ENCODE peak calls at places on chromosomes 5 and 9, in ten cellular contexts. F, Q, E, P, K, W, V, D, U and N are unnamed samples.

GRCh38 chr9:36031774-36032565 is 4.7 kb upstream of the RECK start:
- DNase-seq in F (no peak), Q (no peak), E (no peak), P (no peak), K (no peak), W (no peak), V (no peak), D (no peak), U (no peak), N (no peak)

GRCh38 chr9:111399772-111400563 is 69.9 kb upstream of the OR2K2 start:
- DNase-seq in F (no peak), Q (peak), E (peak), P (no peak), K (peak), W (no peak), V (no peak), D (no peak), U (no peak), N (no peak)

GRCh38 chr5:5536871-5537270 is 114.4 kb downstream of the ICE1 start:
- DNase-seq in F (no peak), Q (no peak), E (no peak), P (no peak), K (no peak), W (no peak), V (no peak), D (no peak), U (no peak), N (no peak)

GRCh38 chr5:173274771-173275170 is 39.8 kb upstream of the NKX2-5 start:
- DNase-seq in F (no peak), Q (no peak), E (no peak), P (no peak), K (no peak), W (no peak), V (no peak), D (no peak), U (no peak), N (no peak)

GRCh38 chr5:124670672-124671592 is 75.5 kb downstream of the ZNF608 start:
- DNase-seq in F (no peak), Q (no peak), E (no peak), P (no peak), K (no peak), W (no peak), V (no peak), D (no peak), U (no peak), N (no peak)

GRCh38 chr5:107352576-107352975 is 318.2 kb downstream of the EFNA5 start:
- DNase-seq in F (no peak), Q (no peak), E (no peak), P (no peak), K (no peak), W (no peak), V (no peak), D (no peak), U (no peak), N (no peak)

GRCh38 chr5:14185336-14186131 is 42.4 kb downstream of the TRIO start:
- DNase-seq in F (no peak), Q (peak), E (peak), P (no peak), K (no peak), W (no peak), V (no peak), D (peak), U (peak), N (no peak)

GRCh38 chr5:103458497-103459040 is 104.0 kb downstream of the NUDT12 start:
- DNase-seq in F (no peak), Q (no peak), E (no peak), P (no peak), K (no peak), W (no peak), V (no peak), D (no peak), U (peak), N (no peak)

GRCh38 chr5:116216246-116216645 is 131.4 kb downstream of the COMMD10 start:
- DNase-seq in F (no peak), Q (peak), E (no peak), P (no peak), K (no peak), W (no peak), V (no peak), D (no peak), U (no peak), N (no peak)

GRCh38 chr5:100584069-100584468 is 48.9 kb downstream of the FAM174A start:
- DNase-seq in F (peak), Q (no peak), E (no peak), P (no peak), K (no peak), W (no peak), V (no peak), D (no peak), U (no peak), N (no peak)

DNA sequence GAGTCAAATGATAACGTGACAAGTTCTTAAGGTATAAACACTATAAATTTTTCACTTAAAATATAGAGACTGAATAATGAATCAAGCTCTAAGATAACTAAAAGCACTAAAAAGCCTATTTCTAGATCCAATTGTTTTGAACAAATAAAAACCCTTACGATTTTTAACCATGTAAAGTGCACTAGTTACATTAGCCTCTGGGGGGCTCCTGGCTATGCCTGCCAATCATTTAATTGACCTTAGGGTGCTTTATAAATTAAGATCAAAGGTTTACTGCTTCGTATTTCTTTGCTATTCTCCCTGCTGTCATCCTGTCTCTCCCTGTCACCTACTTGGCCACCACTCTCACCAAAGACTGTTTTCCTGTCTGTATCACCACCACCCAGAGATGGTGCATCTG is 133.4 kb downstream of the ESM1 start:
- DNase-seq in F (no peak), Q (no peak), E (no peak), P (no peak), K (no peak), W (no peak), V (no peak), D (no peak), U (no peak), N (no peak)
- TF ChIP-seq CTCF in F (no peak), Q (no peak), E (no peak), P (no peak), K (peak), W (no peak), V (no peak), D (peak), U (peak), N (peak)

GRCh38 chr9:134701581-134702259 is 60.1 kb downstream of the COL5A1 start:
- DNase-seq in F (no peak), Q (no peak), E (no peak), P (peak), K (no peak), W (no peak), V (no peak), D (no peak), U (no peak), N (no peak)

GRCh38 chr9:134702291-134702690 is 60.7 kb downstream of the COL5A1 start:
- DNase-seq in F (no peak), Q (no peak), E (no peak), P (peak), K (no peak), W (no peak), V (no peak), D (no peak), U (no peak), N (no peak)

GRCh38 chr9:134698587-134699342 is 57.2 kb downstream of the COL5A1 start:
- DNase-seq in F (no peak), Q (peak), E (peak), P (peak), K (peak), W (peak), V (peak), D (peak), U (peak), N (no peak)

GRCh38 chr9:134699343-134699740 is 57.7 kb downstream of the COL5A1 start:
- DNase-seq in F (no peak), Q (peak), E (peak), P (no peak), K (no peak), W (no peak), V (no peak), D (no peak), U (no peak), N (no peak)

GRCh38 chr9:134700636-134701350 is 59.2 kb downstream of the COL5A1 start:
- DNase-seq in F (no peak), Q (no peak), E (no peak), P (peak), K (no peak), W (no peak), V (no peak), D (no peak), U (no peak), N (no peak)
- H3K4me3 ChIP-seq in F (no peak), Q (no peak), E (no peak), P (no peak), K (no peak), W (no peak), V (no peak), D (no peak), U (no peak), N (no peak)

GRCh38 chr5:44536650-44537260 is 147.5 kb upstream of the FGF10 start:
- DNase-seq in F (no peak), Q (peak), E (peak), P (no peak), K (peak), W (no peak), V (no peak), D (no peak), U (no peak), N (no peak)
- TF ChIP-seq CTCF in F (peak), Q (peak), E (peak), P (peak), K (peak), W (peak), V (peak), D (peak), U (peak), N (peak)

GRCh38 chr5:35050541-35051126 is 2.9 kb upstream of the AGXT2 start:
- DNase-seq in F (no peak), Q (no peak), E (no peak), P (no peak), K (no peak), W (no peak), V (no peak), D (no peak), U (no peak), N (no peak)
- H3K4me3 ChIP-seq in F (no peak), Q (no peak), E (no peak), P (no peak), K (no peak), W (no peak), V (no peak), D (no peak), U (no peak), N (no peak)

GRCh38 chr5:179266291-179267070 is 78.8 kb downstream of the ADAMTS2 start:
- DNase-seq in F (no peak), Q (no peak), E (no peak), P (no peak), K (peak), W (peak), V (peak), D (no peak), U (no peak), N (no peak)

GRCh38 chr5:179265529-179266290 is 79.6 kb downstream of the ADAMTS2 start:
- DNase-seq in F (no peak), Q (peak), E (peak), P (peak), K (peak), W (peak), V (peak), D (peak), U (peak), N (peak)

GRCh38 chr5:179263391-179264052 is 81.7 kb downstream of the ADAMTS2 start:
- DNase-seq in F (no peak), Q (no peak), E (no peak), P (no peak), K (peak), W (peak), V (peak), D (no peak), U (no peak), N (no peak)

GRCh38 chr5:179264053-179264540 is 81.2 kb downstream of the ADAMTS2 start:
- DNase-seq in F (no peak), Q (no peak), E (no peak), P (no peak), K (peak), W (peak), V (peak), D (no peak), U (no peak), N (no peak)

GRCh38 chr5:179264641-179265528 is 80.4 kb downstream of the ADAMTS2 start:
- DNase-seq in F (no peak), Q (no peak), E (no peak), P (no peak), K (peak), W (peak), V (peak), D (no peak), U (no peak), N (no peak)
- TF ChIP-seq CTCF in F (no peak), Q (no peak), E (no peak), P (no peak), K (no peak), W (no peak), V (no peak), D (no peak), U (no peak), N (no peak)